ENCODE peak calls at places on chromosome 6, in six cellular contexts. U, V, N, E, X and L are unnamed samples.
A peak's percentile ranks its signal among the peaks of the same experiment; 100 is the strongest.

GRCh38 chr6:7390218-7390878 is 740 bp downstream of the RIOK1 start:
- DNase-seq in U (peak; percentile 76), V (no peak), N (no peak), E (no peak), X (no peak), L (peak; percentile 60)

GRCh38 chr6:135233676-135234491 is 52.8 kb downstream of the MYB start:
- DNase-seq in U (no peak), V (no peak), N (no peak), E (no peak), X (peak; percentile 73), L (peak; percentile 59)

GRCh38 chr6:73169633-73170032 is 55.7 kb downstream of the KHDC1L start:
- DNase-seq in U (no peak), V (no peak), N (peak; percentile 25), E (no peak), X (no peak), L (no peak)

GRCh38 chr6:16527691-16528090 is 233.6 kb downstream of the ATXN1 start:
- DNase-seq in U (no peak), V (no peak), N (no peak), E (no peak), X (no peak), L (no peak)

GRCh38 chr6:37311666-37312473 is 41.9 kb upstream of the RNF8 start:
- DNase-seq in U (peak; percentile 83), V (no peak), N (no peak), E (peak; percentile 29), X (peak; percentile 5), L (peak; percentile 37)

GRCh38 chr6:80789912-80790635 is 683.6 kb downstream of the BCKDHB start:
- DNase-seq in U (peak; percentile 35), V (no peak), N (peak; percentile 40), E (no peak), X (peak; percentile 39), L (no peak)

GRCh38 chr6:88220493-88220892 is 54.3 kb upstream of the CNR1 start:
- DNase-seq in U (no peak), V (no peak), N (peak; percentile 14), E (peak; percentile 38), X (no peak), L (peak; percentile 32)

GRCh38 chr6:148887181-148887580 is 140.4 kb downstream of the UST start:
- DNase-seq in U (no peak), V (no peak), N (no peak), E (no peak), X (peak; percentile 36), L (no peak)

GRCh38 chr6:160253242-160253641 is 5.4 kb downstream of the SLC22A2 start:
- DNase-seq in U (no peak), V (no peak), N (no peak), E (no peak), X (no peak), L (no peak)

GRCh38 chr6:19354181-19354580 is 483.0 kb upstream of the ID4 start:
- DNase-seq in U (no peak), V (no peak), N (no peak), E (no peak), X (no peak), L (no peak)

GRCh38 chr6:38193051-38193450 is 373.5 kb downstream of the ZFAND3 start:
- DNase-seq in U (no peak), V (no peak), N (no peak), E (no peak), X (no peak), L (no peak)

GRCh38 chr6:21323577-21323976 is 270.0 kb upstream of the SOX4 start:
- DNase-seq in U (no peak), V (no peak), N (no peak), E (no peak), X (no peak), L (no peak)

GRCh38 chr6:16367584-16367970 is 129.2 kb downstream of the GMPR start:
- DNase-seq in U (no peak), V (no peak), N (no peak), E (no peak), X (no peak), L (no peak)

GRCh38 chr6:146423450-146423849 is 120.2 kb upstream of the RAB32 start:
- DNase-seq in U (no peak), V (no peak), N (no peak), E (no peak), X (no peak), L (no peak)

GRCh38 chr6:115137910-115138309 is 795.1 kb upstream of the HS3ST5 start:
- DNase-seq in U (no peak), V (no peak), N (no peak), E (no peak), X (no peak), L (no peak)

GRCh38 chr6:16165641-16166040 is 36.8 kb downstream of the MYLIP start:
- DNase-seq in U (no peak), V (no peak), N (no peak), E (no peak), X (no peak), L (no peak)

GRCh38 chr6:100470721-100471120 is 6.0 kb upstream of the SIM1 start:
- DNase-seq in U (no peak), V (no peak), N (peak; percentile 8), E (no peak), X (no peak), L (no peak)
- H3K27me3 ChIP-seq in U (peaks cover 81% of the 10 kb centered on the region), V (no peaks in the 10 kb centered on the region), N (no peaks in the 10 kb centered on the region), E (peaks cover 93% of the 10 kb centered on the region), X (peaks cover 73% of the 10 kb centered on the region), L (no peaks in the 10 kb centered on the region)

DNA sequence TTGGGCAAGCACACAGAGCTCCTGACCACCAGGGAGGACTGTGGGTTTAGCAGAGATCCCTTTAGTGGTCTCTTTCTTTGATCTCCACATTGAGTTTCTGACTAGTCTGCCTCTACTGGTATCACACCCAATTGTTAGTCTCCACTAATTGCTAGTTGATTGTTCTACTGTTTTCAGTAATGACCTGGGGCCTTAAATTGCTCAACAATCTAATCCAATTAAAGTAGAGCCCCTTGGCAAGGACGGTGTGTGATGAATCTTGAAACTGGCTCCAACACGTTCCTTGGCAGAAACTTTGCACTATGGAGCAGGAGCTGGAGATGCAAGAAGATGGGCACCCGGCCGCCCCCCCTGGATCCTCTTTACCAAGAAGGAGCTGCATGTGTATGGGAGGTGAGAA is 12.3 kb downstream of the FAM50B start:
- DNase-seq in U (no peak), V (no peak), N (no peak), E (no peak), X (no peak), L (no peak)
- TF ChIP-seq CTCF in U (no peak), V (no peak), N (no peak), E (no peak), X (no peak), L (no peak)

GRCh38 chr6:124524821-124525220 is 437.4 kb upstream of the RNF217 start:
- DNase-seq in U (no peak), V (no peak), N (no peak), E (no peak), X (no peak), L (no peak)
- H2AFZ ChIP-seq in U (no peak overlapping the region), V (no peak overlapping the region), N (no peak overlapping the region), E (no peak overlapping the region), X (no peak overlapping the region), L (no peak overlapping the region)

DNA sequence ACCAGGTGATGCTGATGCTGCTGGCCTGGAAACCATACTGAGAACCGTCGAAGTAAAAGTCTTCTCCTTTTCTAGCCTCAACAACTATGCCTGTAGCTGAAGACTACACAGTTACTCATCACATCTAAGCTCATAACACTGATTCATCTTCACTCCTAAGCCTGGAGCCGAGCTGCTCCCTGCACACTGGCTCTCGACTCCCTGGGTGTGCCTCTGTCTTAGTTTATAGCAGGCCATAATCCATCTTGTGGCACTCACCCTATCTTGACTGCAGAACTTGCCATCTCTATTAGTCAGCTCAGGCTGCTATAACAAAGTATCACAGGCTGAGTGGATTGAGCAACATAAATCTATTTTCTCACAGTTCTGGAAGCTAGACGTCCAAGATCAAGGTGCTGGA is 191.0 kb downstream of the UNC5CL start:
- DNase-seq in U (peak; percentile 16), V (no peak), N (no peak), E (peak; percentile 67), X (peak; percentile 22), L (no peak)
- H3K27me3 ChIP-seq in U (peaks cover 5% of the 10 kb centered on the region), V (peaks cover 27% of the 10 kb centered on the region), N (peaks cover 20% of the 10 kb centered on the region), E (no peaks in the 10 kb centered on the region), X (peaks cover 7% of the 10 kb centered on the region), L (peaks cover 17% of the 10 kb centered on the region)